ENCODE peak calls at places on chromosomes 6 and 20, in ten cellular contexts. L is heart right ventricle, G is lower lobe of right lung, U is esophagus squamous epithelium, M is esophagus muscularis mucosa, S is H9, T is GM23248, V is pancreas, Q is heart left ventricle, E is mesendoderm. R is an unnamed sample.

GRCh38 chr20:2687514-2687913 is 5.1 kb upstream of the EBF4 start:
- DNase-seq in L (no peak), G (no peak), U (no peak), M (no peak), S (no peak), T (no peak), V (no peak), Q (no peak), E (no peak), R (no peak)

GRCh38 chr6:125700591-125701353 is 48.7 kb upstream of the HEY2 start:
- DNase-seq in L (no peak), G (no peak), U (no peak), M (no peak), S (peak; percentile 79), T (no peak), V (no peak), Q (no peak), E (peak; percentile 66), R (no peak)

GRCh38 chr6:29516108-29516507 is 28.4 kb upstream of the MAS1L start:
- DNase-seq in L (no peak), G (no peak), U (no peak), M (no peak), S (no peak), T (peak; percentile 57), V (no peak), Q (no peak), E (no peak), R (peak; percentile 7)

GRCh38 chr6:170129691-170130171 is 161.1 kb downstream of the DLL1 start:
- DNase-seq in L (peak; percentile 80), G (peak; percentile 77), U (no peak), M (no peak), S (no peak), T (peak; percentile 29), V (no peak), Q (peak; percentile 79), E (no peak), R (no peak)

GRCh38 chr6:53634184-53634631 is 31.3 kb downstream of the KLHL31 start:
- DNase-seq in L (no peak), G (no peak), U (no peak), M (no peak), S (no peak), T (no peak), V (no peak), Q (no peak), E (no peak), R (no peak)

GRCh38 chr6:132300323-132300949 is 100.8 kb downstream of the MOXD1 start:
- DNase-seq in L (no peak), G (no peak), U (no peak), M (no peak), S (peak; percentile 43), T (peak; percentile 81), V (peak; percentile 23), Q (no peak), E (peak; percentile 58), R (no peak)

GRCh38 chr6:135331002-135331401 is 149.9 kb downstream of the MYB start:
- DNase-seq in L (no peak), G (no peak), U (no peak), M (no peak), S (no peak), T (peak; percentile 29), V (no peak), Q (no peak), E (no peak), R (no peak)

GRCh38 chr20:37797669-37798175 is 103.9 kb downstream of the CTNNBL1 start:
- DNase-seq in L (no peak), G (no peak), U (no peak), M (no peak), S (no peak), T (no peak), V (no peak), Q (no peak), E (no peak), R (no peak)

GRCh38 chr6:1624848-1625341 is 15.2 kb downstream of the FOXC1 start:
- DNase-seq in L (peak; percentile 39), G (no peak), U (no peak), M (no peak), S (no peak), T (peak; percentile 81), V (no peak), Q (no peak), E (peak; percentile 63), R (no peak)

GRCh38 chr6:118509009-118509617 is 39.0 kb upstream of the PLN start:
- DNase-seq in L (no peak), G (no peak), U (no peak), M (no peak), S (no peak), T (peak; percentile 58), V (no peak), Q (peak; percentile 40), E (peak; percentile 19), R (no peak)

GRCh38 chr6:120077489-120077888 is 727.9 kb upstream of the MAN1A1 start:
- DNase-seq in L (no peak), G (no peak), U (no peak), M (no peak), S (peak; percentile 69), T (peak; percentile 20), V (no peak), Q (no peak), E (peak; percentile 75), R (peak; percentile 13)

GRCh38 chr20:51156041-51156795 is 133.3 kb upstream of the KCNG1 start:
- DNase-seq in L (no peak), G (no peak), U (no peak), M (peak; percentile 86), S (no peak), T (peak; percentile 63), V (no peak), Q (no peak), E (peak; percentile 68), R (no peak)

GRCh38 chr6:21999012-21999528 is 297.8 kb downstream of the PRL start:
- DNase-seq in L (no peak), G (no peak), U (no peak), M (no peak), S (no peak), T (peak; percentile 58), V (no peak), Q (no peak), E (peak; percentile 77), R (no peak)

GRCh38 chr6:21995318-21995717 is 301.5 kb downstream of the PRL start:
- DNase-seq in L (no peak), G (no peak), U (no peak), M (no peak), S (no peak), T (no peak), V (no peak), Q (no peak), E (no peak), R (no peak)

GRCh38 chr6:21996425-21997207 is 300.2 kb downstream of the PRL start:
- DNase-seq in L (no peak), G (no peak), U (no peak), M (no peak), S (no peak), T (no peak), V (no peak), Q (no peak), E (no peak), R (no peak)

GRCh38 chr6:21998539-21998938 is 298.3 kb downstream of the PRL start:
- DNase-seq in L (no peak), G (no peak), U (no peak), M (no peak), S (no peak), T (no peak), V (no peak), Q (no peak), E (no peak), R (no peak)

GRCh38 chr6:21997414-21998037 is 299.3 kb downstream of the PRL start:
- DNase-seq in L (no peak), G (no peak), U (no peak), M (no peak), S (no peak), T (no peak), V (no peak), Q (no peak), E (no peak), R (no peak)
- H3K27ac ChIP-seq in L (no peak overlapping the region), G (no peak overlapping the region), U (no peak overlapping the region), M (no peak overlapping the region), S (no peak overlapping the region), T (no peak overlapping the region), V (no peak overlapping the region), Q (no peak overlapping the region), E (no peak overlapping the region), R (no peak overlapping the region)

GRCh38 chr20:50101281-50101680 is 11.7 kb downstream of the UBE2V1 start:
- DNase-seq in L (no peak), G (no peak), U (no peak), M (no peak), S (no peak), T (no peak), V (no peak), Q (no peak), E (no peak), R (no peak)
- H3K4me1 ChIP-seq in L (peaks cover 53% of the 10 kb centered on the region), G (peaks cover 55% of the 10 kb centered on the region), U (peaks cover 92% of the 10 kb centered on the region), M (peaks cover 90% of the 10 kb centered on the region), S (peaks cover 3% of the 10 kb centered on the region), T (peaks cover 53% of the 10 kb centered on the region), V (peaks cover 24% of the 10 kb centered on the region), Q (peaks cover 74% of the 10 kb centered on the region), E (peaks cover 3% of the 10 kb centered on the region), R (peaks cover 12% of the 10 kb centered on the region)

GRCh38 chr6:6821639-6822261 is 233.2 kb downstream of the LY86 start:
- DNase-seq in L (no peak), G (no peak), U (no peak), M (no peak), S (no peak), T (no peak), V (no peak), Q (no peak), E (no peak), R (no peak)
- H3K27ac ChIP-seq in L (no peak overlapping the region), G (no peak overlapping the region), U (peak overlapping the region; percentile 88), M (no peak overlapping the region), S (no peak overlapping the region), T (no peak overlapping the region), V (no peak overlapping the region), Q (no peak overlapping the region), E (no peak overlapping the region), R (no peak overlapping the region)

GRCh38 chr6:52499026-52499425 is 77.8 kb downstream of the TRAM2 start:
- DNase-seq in L (no peak), G (no peak), U (no peak), M (no peak), S (no peak), T (peak; percentile 72), V (no peak), Q (no peak), E (peak; percentile 95), R (no peak)

GRCh38 chr6:52497652-52498408 is 77.7 kb downstream of the EFHC1 start:
- DNase-seq in L (no peak), G (peak; percentile 52), U (no peak), M (no peak), S (no peak), T (peak; percentile 58), V (no peak), Q (peak; percentile 69), E (no peak), R (no peak)

GRCh38 chr6:52499681-52500239 is 77.1 kb downstream of the TRAM2 start:
- DNase-seq in L (peak; percentile 50), G (no peak), U (no peak), M (no peak), S (no peak), T (no peak), V (no peak), Q (peak; percentile 69), E (no peak), R (no peak)

GRCh38 chr6:52500268-52501129 is 76.4 kb downstream of the TRAM2 start:
- DNase-seq in L (peak; percentile 48), G (no peak), U (no peak), M (no peak), S (no peak), T (no peak), V (no peak), Q (no peak), E (no peak), R (no peak)

GRCh38 chr6:52498538-52499017 is 78.3 kb downstream of the TRAM2 start:
- DNase-seq in L (no peak), G (no peak), U (no peak), M (no peak), S (no peak), T (no peak), V (no peak), Q (no peak), E (no peak), R (no peak)
- H3K4me1 ChIP-seq in L (peaks cover 35% of the 10 kb centered on the region), G (peaks cover 11% of the 10 kb centered on the region), U (peaks cover 37% of the 10 kb centered on the region), M (peaks cover 37% of the 10 kb centered on the region), S (no peaks in the 10 kb centered on the region), T (peaks cover 30% of the 10 kb centered on the region), V (peaks cover 3% of the 10 kb centered on the region), Q (peaks cover 60% of the 10 kb centered on the region), E (peaks cover 2% of the 10 kb centered on the region), R (no peaks in the 10 kb centered on the region)

R was measured in CD8-positive, alpha-beta T cell.